ENCODE peak calls at places on chromosomes 6 and 20, in ten cellular contexts. T is CD4-positive, alpha-beta T cell; U is AG09319; C is H9; V is lower lobe of right lung; S is A549; O is activated B cell treated with CpG ODN at 0.5 μM for 24 hours; K is GM12865; F is astrocyte of the spinal cord; A is progenitor cell of endocrine pancreas. J is an unnamed sample.

GRCh38 chr6:26126394-26127221 is 39.4 kb downstream of the HFE start:
- DNase-seq in T (no peak), U (no peak), C (no peak), V (no peak), S (no peak), O (no peak), K (peak; percentile 46), F (no peak), A (no peak), J (no peak)

GRCh38 chr20:59027746-59028320 is 4.3 kb downstream of the ATP5F1E start:
- DNase-seq in T (no peak), U (no peak), C (no peak), V (no peak), S (no peak), O (no peak), K (no peak), F (peak; percentile 85), A (no peak), J (no peak)

GRCh38 chr6:5905431-5906339 is 101.0 kb downstream of the NRN1 start:
- DNase-seq in T (no peak), U (peak; percentile 73), C (no peak), V (peak; percentile 50), S (no peak), O (no peak), K (no peak), F (peak; percentile 87), A (no peak), J (no peak)

GRCh38 chr6:100382031-100382430 is 82.7 kb downstream of the SIM1 start:
- DNase-seq in T (no peak), U (no peak), C (no peak), V (no peak), S (no peak), O (no peak), K (no peak), F (no peak), A (no peak), J (no peak)

GRCh38 chr20:31670371-31671228 is 32.9 kb downstream of the COX4I2 start:
- DNase-seq in T (no peak), U (no peak), C (no peak), V (peak; percentile 70), S (no peak), O (no peak), K (no peak), F (peak; percentile 49), A (no peak), J (no peak)

GRCh38 chr6:138555294-138555988 is 56.1 kb upstream of the NHSL1 start:
- DNase-seq in T (no peak), U (no peak), C (no peak), V (no peak), S (no peak), O (no peak), K (peak; percentile 9), F (peak; percentile 45), A (no peak), J (peak; percentile 69)

GRCh38 chr6:54135665-54136370 is 24.6 kb downstream of the MLIP start:
- DNase-seq in T (no peak), U (no peak), C (no peak), V (no peak), S (no peak), O (no peak), K (no peak), F (peak; percentile 75), A (no peak), J (no peak)

GRCh38 chr6:32832535-32832934 is 6.0 kb downstream of the TAP2 start:
- DNase-seq in T (no peak), U (no peak), C (no peak), V (no peak), S (no peak), O (no peak), K (no peak), F (no peak), A (no peak), J (no peak)

GRCh38 chr6:80643881-80644280 is 537.4 kb downstream of the BCKDHB start:
- DNase-seq in T (no peak), U (no peak), C (no peak), V (no peak), S (no peak), O (no peak), K (no peak), F (no peak), A (no peak), J (no peak)

GRCh38 chr20:16241911-16242310 is 331.3 kb downstream of the KIF16B start:
- DNase-seq in T (no peak), U (no peak), C (no peak), V (no peak), S (no peak), O (no peak), K (peak; percentile 20), F (no peak), A (no peak), J (peak; percentile 30)

GRCh38 chr6:17714177-17714576 is 7.5 kb upstream of the NUP153 start:
- DNase-seq in T (no peak), U (no peak), C (no peak), V (no peak), S (no peak), O (no peak), K (no peak), F (no peak), A (no peak), J (no peak)

GRCh38 chr6:108557494-108558371 is 3.0 kb upstream of the FOXO3 start:
- DNase-seq in T (peak; percentile 74), U (no peak), C (peak; percentile 90), V (peak; percentile 88), S (no peak), O (peak; percentile 64), K (peak; percentile 77), F (no peak), A (peak; percentile 77), J (peak; percentile 85)

GRCh38 chr20:5910192-5910591 is 40.1 kb downstream of the TRMT6 start:
- DNase-seq in T (no peak), U (no peak), C (no peak), V (no peak), S (no peak), O (no peak), K (no peak), F (no peak), A (no peak), J (no peak)

GRCh38 chr20:598133-598881 is 11.8 kb downstream of the TCF15 start:
- DNase-seq in T (no peak), U (no peak), C (no peak), V (no peak), S (no peak), O (no peak), K (no peak), F (no peak), A (no peak), J (peak; percentile 23)

GRCh38 chr6:83467620-83468036 is 36.8 kb upstream of the ME1 start:
- DNase-seq in T (no peak), U (no peak), C (no peak), V (peak; percentile 77), S (no peak), O (no peak), K (no peak), F (no peak), A (no peak), J (no peak)

GRCh38 chr20:9978395-9979004 is 56.3 kb upstream of the ANKEF1 start:
- DNase-seq in T (no peak), U (peak; percentile 86), C (no peak), V (no peak), S (peak; percentile 63), O (no peak), K (peak; percentile 79), F (peak; percentile 89), A (peak; percentile 14), J (peak; percentile 60)
- TF ChIP-seq CTCF in T (peak; percentile 76), U (peak; percentile 78), C (peak; percentile 86), V (peak; percentile 71), S (peak; percentile 100), O (peak; percentile 63), K (peak; percentile 71), F (peak; percentile 75), A (peak; percentile 85), J (peak; percentile 82)

GRCh38 chr20:21702553-21703467 is 2.7 kb upstream of the PAX1 start:
- DNase-seq in T (no peak), U (no peak), C (peak; percentile 91), V (no peak), S (peak; percentile 69), O (no peak), K (peak; percentile 24), F (peak; percentile 2), A (peak; percentile 91), J (peak; percentile 63)
- TF ChIP-seq CTCF in T (no peak), U (peak; percentile 44), C (peak; percentile 93), V (peak; percentile 42), S (peak; percentile 66), O (no peak), K (peak; percentile 46), F (peak; percentile 46), A (peak; percentile 87), J (no peak)

GRCh38 chr6:111087871-111088667 is 766 bp downstream of the SLC16A10 start:
- DNase-seq in T (peak; percentile 54), U (no peak), C (peak; percentile 58), V (peak; percentile 56), S (no peak), O (peak; percentile 23), K (peak; percentile 24), F (no peak), A (peak; percentile 11), J (peak; percentile 58)

GRCh38 chr6:111086685-111087084 is 618 bp upstream of the SLC16A10 start:
- DNase-seq in T (no peak), U (no peak), C (no peak), V (no peak), S (no peak), O (no peak), K (no peak), F (peak; percentile 12), A (no peak), J (no peak)

GRCh38 chr6:111088668-111089003 is 1.3 kb downstream of the SLC16A10 start:
- DNase-seq in T (no peak), U (no peak), C (no peak), V (no peak), S (no peak), O (no peak), K (no peak), F (no peak), A (no peak), J (no peak)

GRCh38 chr6:111090766-111091165 is 3.5 kb downstream of the SLC16A10 start:
- DNase-seq in T (no peak), U (no peak), C (no peak), V (no peak), S (no peak), O (no peak), K (no peak), F (no peak), A (no peak), J (no peak)

GRCh38 chr6:111087106-111087835 is at the start of gene SLC16A10:
- DNase-seq in T (peak; percentile 78), U (no peak), C (peak; percentile 87), V (peak; percentile 85), S (peak; percentile 35), O (peak; percentile 65), K (peak; percentile 82), F (peak; percentile 25), A (peak; percentile 83), J (peak; percentile 83)
- TF ChIP-seq CTCF in T (no peak), U (no peak), C (no peak), V (no peak), S (no peak), O (no peak), K (no peak), F (no peak), A (no peak), J (no peak)

GRCh38 chr6:85460154-85460950 is 10.5 kb downstream of the NT5E start:
- DNase-seq in T (no peak), U (no peak), C (no peak), V (no peak), S (no peak), O (no peak), K (peak; percentile 46), F (peak; percentile 53), A (no peak), J (no peak)
- TF ChIP-seq CTCF in T (no peak), U (no peak), C (no peak), V (no peak), S (no peak), O (no peak), K (no peak), F (no peak), A (no peak), J (no peak)

GRCh38 chr20:4457566-4458543 is 263.9 kb upstream of the PRND start:
- DNase-seq in T (no peak), U (no peak), C (no peak), V (no peak), S (no peak), O (no peak), K (no peak), F (no peak), A (no peak), J (peak; percentile 56)
- TF ChIP-seq CTCF in T (no peak), U (no peak), C (no peak), V (no peak), S (no peak), O (no peak), K (no peak), F (no peak), A (no peak), J (no peak)

J was measured in Caco-2.